ENCODE peak calls at places on chromosomes 4 and X, in nine cellular contexts. One of them, this sample, is unnamed.

GRCh38 chrX:136780738-136781137 is at the start of gene ARHGEF6:
- DNase-seq in fibroblast of pulmonary artery: no peak
- DNase-seq in tibial nerve: no peak
- DNase-seq in fibroblast of mammary gland: no peak
- DNase-seq in LNCaP clone FGC: no peak
- DNase-seq in astrocyte of the spinal cord: no peak
- DNase-seq in brain microvascular endothelial cell: no peak
- DNase-seq in CD8-positive, alpha-beta T cell: peak
- DNase-seq in BJ: no peak
- DNase-seq in this sample: no peak

GRCh38 chr4:187565416-187565815 is 430.2 kb upstream of the ZFP42 start:
- DNase-seq in CD8-positive, alpha-beta T cell: no peak
- DNase-seq in fibroblast of pulmonary artery: no peak
- DNase-seq in BJ: no peak
- DNase-seq in fibroblast of mammary gland: no peak
- DNase-seq in brain microvascular endothelial cell: no peak
- DNase-seq in astrocyte of the spinal cord: no peak
- DNase-seq in LNCaP clone FGC: no peak
- DNase-seq in tibial nerve: no peak
- DNase-seq in this sample: no peak

GRCh38 chrX:39639871-39640270 is 457.9 kb downstream of the BCOR start:
- DNase-seq in BJ: no peak
- DNase-seq in CD8-positive, alpha-beta T cell: no peak
- DNase-seq in fibroblast of pulmonary artery: no peak
- DNase-seq in brain microvascular endothelial cell: no peak
- DNase-seq in fibroblast of mammary gland: peak
- DNase-seq in tibial nerve: no peak
- DNase-seq in LNCaP clone FGC: no peak
- DNase-seq in astrocyte of the spinal cord: no peak
- DNase-seq in this sample: no peak

GRCh38 chrX:80335062-80335830 is 85.0 kb upstream of the TENT5D start:
- DNase-seq in brain microvascular endothelial cell: no peak
- DNase-seq in tibial nerve: peak
- DNase-seq in CD8-positive, alpha-beta T cell: no peak
- DNase-seq in LNCaP clone FGC: no peak
- DNase-seq in BJ: no peak
- DNase-seq in astrocyte of the spinal cord: no peak
- DNase-seq in fibroblast of pulmonary artery: peak
- DNase-seq in fibroblast of mammary gland: peak
- DNase-seq in this sample: no peak

GRCh38 chr4:1792832-1793495 is at the start of gene FGFR3:
- DNase-seq in brain microvascular endothelial cell: no peak
- DNase-seq in CD8-positive, alpha-beta T cell: no peak
- DNase-seq in fibroblast of pulmonary artery: peak
- DNase-seq in BJ: no peak
- DNase-seq in LNCaP clone FGC: no peak
- DNase-seq in tibial nerve: no peak
- DNase-seq in fibroblast of mammary gland: no peak
- DNase-seq in astrocyte of the spinal cord: no peak
- DNase-seq in this sample: no peak

GRCh38 chrX:54180403-54180802 is 2.7 kb downstream of the FAM120C start:
- DNase-seq in fibroblast of pulmonary artery: peak
- DNase-seq in BJ: no peak
- DNase-seq in brain microvascular endothelial cell: no peak
- DNase-seq in astrocyte of the spinal cord: peak
- DNase-seq in fibroblast of mammary gland: peak
- DNase-seq in CD8-positive, alpha-beta T cell: no peak
- DNase-seq in tibial nerve: no peak
- DNase-seq in LNCaP clone FGC: no peak
- DNase-seq in this sample: no peak

GRCh38 chrX:11944486-11944885 is 186.4 kb downstream of the MSL3 start:
- DNase-seq in fibroblast of pulmonary artery: peak
- DNase-seq in tibial nerve: no peak
- DNase-seq in BJ: no peak
- DNase-seq in LNCaP clone FGC: no peak
- DNase-seq in CD8-positive, alpha-beta T cell: no peak
- DNase-seq in fibroblast of mammary gland: peak
- DNase-seq in brain microvascular endothelial cell: peak
- DNase-seq in astrocyte of the spinal cord: peak
- DNase-seq in this sample: no peak

GRCh38 chrX:48068096-48068887 is 3.1 kb downstream of the ZNF630 start:
- DNase-seq in astrocyte of the spinal cord: no peak
- DNase-seq in brain microvascular endothelial cell: no peak
- DNase-seq in LNCaP clone FGC: no peak
- DNase-seq in tibial nerve: no peak
- DNase-seq in fibroblast of pulmonary artery: no peak
- DNase-seq in fibroblast of mammary gland: no peak
- DNase-seq in CD8-positive, alpha-beta T cell: no peak
- DNase-seq in BJ: no peak
- DNase-seq in this sample: no peak

GRCh38 chr4:85556293-85556692 is 81.3 kb downstream of the ARHGAP24 start:
- DNase-seq in BJ: no peak
- DNase-seq in fibroblast of pulmonary artery: no peak
- DNase-seq in brain microvascular endothelial cell: no peak
- DNase-seq in CD8-positive, alpha-beta T cell: no peak
- DNase-seq in astrocyte of the spinal cord: no peak
- DNase-seq in tibial nerve: no peak
- DNase-seq in fibroblast of mammary gland: no peak
- DNase-seq in LNCaP clone FGC: no peak
- DNase-seq in this sample: no peak

GRCh38 chr4:8525383-8526120 is 54.6 kb upstream of the GPR78 start:
- DNase-seq in brain microvascular endothelial cell: no peak
- DNase-seq in CD8-positive, alpha-beta T cell: no peak
- DNase-seq in LNCaP clone FGC: no peak
- DNase-seq in astrocyte of the spinal cord: no peak
- DNase-seq in fibroblast of pulmonary artery: peak
- DNase-seq in fibroblast of mammary gland: no peak
- DNase-seq in BJ: no peak
- DNase-seq in tibial nerve: no peak
- DNase-seq in this sample: no peak

GRCh38 chr4:2182981-2183380 is 58.9 kb downstream of the HAUS3 start:
- DNase-seq in CD8-positive, alpha-beta T cell: no peak
- DNase-seq in LNCaP clone FGC: no peak
- DNase-seq in BJ: no peak
- DNase-seq in brain microvascular endothelial cell: no peak
- DNase-seq in fibroblast of pulmonary artery: peak
- DNase-seq in tibial nerve: no peak
- DNase-seq in astrocyte of the spinal cord: no peak
- DNase-seq in fibroblast of mammary gland: peak
- DNase-seq in this sample: no peak

GRCh38 chrX:139936259-139936658 is 3.4 kb upstream of the ATP11C start:
- DNase-seq in CD8-positive, alpha-beta T cell: no peak
- DNase-seq in brain microvascular endothelial cell: no peak
- DNase-seq in tibial nerve: no peak
- DNase-seq in LNCaP clone FGC: no peak
- DNase-seq in BJ: no peak
- DNase-seq in fibroblast of mammary gland: no peak
- DNase-seq in fibroblast of pulmonary artery: no peak
- DNase-seq in astrocyte of the spinal cord: no peak
- DNase-seq in this sample: no peak

GRCh38 chr4:21709031-21709430 is 239.5 kb downstream of the KCNIP4 start:
- DNase-seq in astrocyte of the spinal cord: no peak
- DNase-seq in tibial nerve: no peak
- DNase-seq in BJ: no peak
- DNase-seq in fibroblast of pulmonary artery: no peak
- DNase-seq in CD8-positive, alpha-beta T cell: no peak
- DNase-seq in LNCaP clone FGC: no peak
- DNase-seq in fibroblast of mammary gland: no peak
- DNase-seq in brain microvascular endothelial cell: no peak
- DNase-seq in this sample: no peak

GRCh38 chr4:21709761-21710160 is 238.8 kb downstream of the KCNIP4 start:
- DNase-seq in LNCaP clone FGC: no peak
- DNase-seq in tibial nerve: no peak
- DNase-seq in BJ: no peak
- DNase-seq in fibroblast of pulmonary artery: no peak
- DNase-seq in fibroblast of mammary gland: no peak
- DNase-seq in CD8-positive, alpha-beta T cell: no peak
- DNase-seq in astrocyte of the spinal cord: no peak
- DNase-seq in brain microvascular endothelial cell: no peak
- DNase-seq in this sample: no peak

GRCh38 chr4:21710212-21710843 is 238.2 kb downstream of the KCNIP4 start:
- DNase-seq in brain microvascular endothelial cell: no peak
- DNase-seq in BJ: no peak
- DNase-seq in CD8-positive, alpha-beta T cell: no peak
- DNase-seq in fibroblast of pulmonary artery: no peak
- DNase-seq in astrocyte of the spinal cord: no peak
- DNase-seq in fibroblast of mammary gland: no peak
- DNase-seq in tibial nerve: no peak
- DNase-seq in LNCaP clone FGC: no peak
- DNase-seq in this sample: no peak
- TF ChIP-seq CTCF in brain microvascular endothelial cell: no peak
- TF ChIP-seq CTCF in BJ: no peak
- TF ChIP-seq CTCF in CD8-positive, alpha-beta T cell: no peak
- TF ChIP-seq CTCF in fibroblast of pulmonary artery: no peak
- TF ChIP-seq CTCF in astrocyte of the spinal cord: no peak
- TF ChIP-seq CTCF in fibroblast of mammary gland: no peak
- TF ChIP-seq CTCF in tibial nerve: no peak
- TF ChIP-seq CTCF in LNCaP clone FGC: no peak
- TF ChIP-seq CTCF in this sample: no peak

DNA sequence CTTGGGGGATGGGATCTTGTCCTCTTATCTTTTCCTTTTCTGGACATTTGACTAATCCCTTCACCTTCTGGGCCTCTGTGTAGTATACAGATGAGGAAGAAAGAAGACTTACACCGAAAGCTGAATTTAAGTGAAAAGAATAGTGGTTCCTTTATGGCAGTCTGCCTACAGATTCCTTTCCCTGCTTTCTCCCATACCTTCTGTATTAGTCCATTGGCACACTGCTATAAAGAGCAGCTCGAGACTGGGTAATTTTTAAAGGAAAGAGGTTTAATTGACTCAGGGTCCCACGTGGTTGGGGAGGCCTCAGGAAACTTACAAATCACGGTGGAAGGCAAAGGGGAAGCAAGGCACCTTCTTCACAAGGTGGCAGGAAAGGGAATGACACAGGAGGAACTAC is 34.1 kb upstream of the CD38 start:
- DNase-seq in fibroblast of pulmonary artery: peak
- DNase-seq in fibroblast of mammary gland: no peak
- DNase-seq in tibial nerve: no peak
- DNase-seq in CD8-positive, alpha-beta T cell: no peak
- DNase-seq in BJ: no peak
- DNase-seq in brain microvascular endothelial cell: no peak
- DNase-seq in astrocyte of the spinal cord: peak
- DNase-seq in LNCaP clone FGC: no peak
- DNase-seq in this sample: peak
- H3K4me3 ChIP-seq in fibroblast of pulmonary artery: no peak
- H3K4me3 ChIP-seq in fibroblast of mammary gland: no peak
- H3K4me3 ChIP-seq in tibial nerve: no peak
- H3K4me3 ChIP-seq in CD8-positive, alpha-beta T cell: no peak
- H3K4me3 ChIP-seq in BJ: no peak
- H3K4me3 ChIP-seq in brain microvascular endothelial cell: no peak
- H3K4me3 ChIP-seq in astrocyte of the spinal cord: no peak
- H3K4me3 ChIP-seq in LNCaP clone FGC: no peak
- H3K4me3 ChIP-seq in this sample: no peak

GRCh38 chrX:15340867-15341266 is 5.5 kb upstream of the PIGA start:
- DNase-seq in tibial nerve: no peak
- DNase-seq in LNCaP clone FGC: no peak
- DNase-seq in brain microvascular endothelial cell: no peak
- DNase-seq in fibroblast of pulmonary artery: no peak
- DNase-seq in fibroblast of mammary gland: no peak
- DNase-seq in BJ: no peak
- DNase-seq in CD8-positive, alpha-beta T cell: no peak
- DNase-seq in astrocyte of the spinal cord: no peak
- DNase-seq in this sample: no peak

GRCh38 chrX:15334561-15334960 is 762 bp downstream of the PIGA start:
- DNase-seq in BJ: no peak
- DNase-seq in LNCaP clone FGC: peak
- DNase-seq in astrocyte of the spinal cord: peak
- DNase-seq in fibroblast of pulmonary artery: peak
- DNase-seq in tibial nerve: no peak
- DNase-seq in fibroblast of mammary gland: peak
- DNase-seq in CD8-positive, alpha-beta T cell: peak
- DNase-seq in brain microvascular endothelial cell: peak
- DNase-seq in this sample: no peak

GRCh38 chrX:15336023-15336413 is 695 bp upstream of the PIGA start:
- DNase-seq in LNCaP clone FGC: peak
- DNase-seq in tibial nerve: no peak
- DNase-seq in astrocyte of the spinal cord: peak
- DNase-seq in fibroblast of pulmonary artery: peak
- DNase-seq in BJ: no peak
- DNase-seq in CD8-positive, alpha-beta T cell: peak
- DNase-seq in brain microvascular endothelial cell: peak
- DNase-seq in fibroblast of mammary gland: peak
- DNase-seq in this sample: no peak

GRCh38 chrX:15335135-15336022 is at the start of gene PIGA:
- DNase-seq in fibroblast of mammary gland: peak
- DNase-seq in brain microvascular endothelial cell: peak
- DNase-seq in astrocyte of the spinal cord: peak
- DNase-seq in CD8-positive, alpha-beta T cell: peak
- DNase-seq in BJ: peak
- DNase-seq in tibial nerve: peak
- DNase-seq in fibroblast of pulmonary artery: peak
- DNase-seq in LNCaP clone FGC: peak
- DNase-seq in this sample: peak
- TF ChIP-seq CTCF in fibroblast of mammary gland: no peak
- TF ChIP-seq CTCF in brain microvascular endothelial cell: no peak
- TF ChIP-seq CTCF in astrocyte of the spinal cord: no peak
- TF ChIP-seq CTCF in CD8-positive, alpha-beta T cell: no peak
- TF ChIP-seq CTCF in BJ: no peak
- TF ChIP-seq CTCF in tibial nerve: no peak
- TF ChIP-seq CTCF in fibroblast of pulmonary artery: no peak
- TF ChIP-seq CTCF in LNCaP clone FGC: no peak
- TF ChIP-seq CTCF in this sample: no peak

DNA sequence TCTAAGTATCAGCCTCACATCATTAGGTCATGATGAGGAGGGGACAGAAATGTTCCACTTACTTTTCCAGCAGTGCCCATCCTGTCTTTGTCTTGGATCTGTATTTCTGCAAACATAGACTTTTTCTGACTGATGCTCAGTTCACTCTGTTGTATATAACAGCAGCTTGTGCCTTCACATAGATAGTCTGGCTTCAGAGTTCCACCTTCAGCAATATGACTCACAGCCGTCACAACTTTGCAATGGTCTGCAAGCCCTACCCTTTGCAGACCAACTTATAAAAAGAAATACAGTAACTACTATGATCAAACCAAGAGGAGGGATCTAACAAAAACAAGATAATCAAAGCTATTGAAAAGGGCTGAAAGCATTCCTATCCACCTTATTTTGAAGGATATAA is at the start of gene ADH7:
- DNase-seq in BJ: no peak
- DNase-seq in brain microvascular endothelial cell: no peak
- DNase-seq in fibroblast of mammary gland: no peak
- DNase-seq in tibial nerve: no peak
- DNase-seq in fibroblast of pulmonary artery: no peak
- DNase-seq in LNCaP clone FGC: no peak
- DNase-seq in astrocyte of the spinal cord: no peak
- DNase-seq in CD8-positive, alpha-beta T cell: no peak
- DNase-seq in this sample: no peak
- H3K4me3 ChIP-seq in BJ: no peak
- H3K4me3 ChIP-seq in brain microvascular endothelial cell: no peak
- H3K4me3 ChIP-seq in fibroblast of mammary gland: no peak
- H3K4me3 ChIP-seq in tibial nerve: no peak
- H3K4me3 ChIP-seq in fibroblast of pulmonary artery: no peak
- H3K4me3 ChIP-seq in LNCaP clone FGC: no peak
- H3K4me3 ChIP-seq in astrocyte of the spinal cord: no peak
- H3K4me3 ChIP-seq in CD8-positive, alpha-beta T cell: no peak
- H3K4me3 ChIP-seq in this sample: no peak

GRCh38 chrX:27619975-27620374 is 29.8 kb downstream of the DCAF8L2 start:
- DNase-seq in BJ: no peak
- DNase-seq in fibroblast of pulmonary artery: peak
- DNase-seq in fibroblast of mammary gland: peak
- DNase-seq in astrocyte of the spinal cord: no peak
- DNase-seq in tibial nerve: no peak
- DNase-seq in LNCaP clone FGC: no peak
- DNase-seq in brain microvascular endothelial cell: no peak
- DNase-seq in CD8-positive, alpha-beta T cell: no peak
- DNase-seq in this sample: no peak
- TF ChIP-seq CTCF in BJ: no peak
- TF ChIP-seq CTCF in fibroblast of pulmonary artery: peak
- TF ChIP-seq CTCF in fibroblast of mammary gland: peak
- TF ChIP-seq CTCF in astrocyte of the spinal cord: peak
- TF ChIP-seq CTCF in tibial nerve: peak
- TF ChIP-seq CTCF in LNCaP clone FGC: peak
- TF ChIP-seq CTCF in brain microvascular endothelial cell: peak
- TF ChIP-seq CTCF in CD8-positive, alpha-beta T cell: no peak
- TF ChIP-seq CTCF in this sample: no peak